ENCODE peak calls at places on chromosomes 1 and 21, in ten cellular contexts. One of them, this sample, is unnamed.

GRCh38 chr1:15834406-15835204 is 12.9 kb upstream of the SPEN start:
- DNase-seq in astrocyte of the spinal cord: peak
- DNase-seq in IMR-90: peak
- DNase-seq in suprapubic skin: peak
- DNase-seq in right lobe of liver: peak
- DNase-seq in CD8-positive, alpha-beta T cell: peak
- DNase-seq in choroid plexus epithelial cell: peak
- DNase-seq in thoracic aorta: peak
- DNase-seq in GM10248: peak
- DNase-seq in PC-3: peak
- DNase-seq in this sample: no peak

GRCh38 chr1:47582891-47583608 is 145.2 kb downstream of the FOXD2 start:
- DNase-seq in astrocyte of the spinal cord: no peak
- DNase-seq in IMR-90: no peak
- DNase-seq in suprapubic skin: peak
- DNase-seq in right lobe of liver: no peak
- DNase-seq in CD8-positive, alpha-beta T cell: no peak
- DNase-seq in choroid plexus epithelial cell: no peak
- DNase-seq in thoracic aorta: no peak
- DNase-seq in GM10248: no peak
- DNase-seq in PC-3: peak
- DNase-seq in this sample: no peak

GRCh38 chr1:18652791-18653190 is 22.1 kb downstream of the PAX7 start:
- DNase-seq in astrocyte of the spinal cord: no peak
- DNase-seq in IMR-90: no peak
- DNase-seq in suprapubic skin: no peak
- DNase-seq in right lobe of liver: no peak
- DNase-seq in CD8-positive, alpha-beta T cell: no peak
- DNase-seq in choroid plexus epithelial cell: no peak
- DNase-seq in thoracic aorta: no peak
- DNase-seq in GM10248: no peak
- DNase-seq in PC-3: no peak
- DNase-seq in this sample: no peak

GRCh38 chr1:8939362-8939995 is 6.2 kb upstream of the CA6 start:
- DNase-seq in astrocyte of the spinal cord: no peak
- DNase-seq in IMR-90: peak
- DNase-seq in suprapubic skin: no peak
- DNase-seq in right lobe of liver: no peak
- DNase-seq in CD8-positive, alpha-beta T cell: no peak
- DNase-seq in choroid plexus epithelial cell: no peak
- DNase-seq in thoracic aorta: no peak
- DNase-seq in GM10248: no peak
- DNase-seq in PC-3: peak
- DNase-seq in this sample: no peak

GRCh38 chr1:207309775-207310273 is 11.7 kb upstream of the CD55 start:
- DNase-seq in astrocyte of the spinal cord: peak
- DNase-seq in IMR-90: peak
- DNase-seq in suprapubic skin: no peak
- DNase-seq in right lobe of liver: no peak
- DNase-seq in CD8-positive, alpha-beta T cell: no peak
- DNase-seq in choroid plexus epithelial cell: peak
- DNase-seq in thoracic aorta: no peak
- DNase-seq in GM10248: peak
- DNase-seq in PC-3: peak
- DNase-seq in this sample: no peak

GRCh38 chr1:207463021-207463420 is 8.9 kb downstream of the CR2 start:
- DNase-seq in astrocyte of the spinal cord: no peak
- DNase-seq in IMR-90: no peak
- DNase-seq in suprapubic skin: no peak
- DNase-seq in right lobe of liver: no peak
- DNase-seq in CD8-positive, alpha-beta T cell: no peak
- DNase-seq in choroid plexus epithelial cell: no peak
- DNase-seq in thoracic aorta: no peak
- DNase-seq in GM10248: no peak
- DNase-seq in PC-3: peak
- DNase-seq in this sample: no peak

GRCh38 chr1:107952989-107953388 is 12.0 kb downstream of the VAV3 start:
- DNase-seq in astrocyte of the spinal cord: no peak
- DNase-seq in IMR-90: no peak
- DNase-seq in suprapubic skin: no peak
- DNase-seq in right lobe of liver: no peak
- DNase-seq in CD8-positive, alpha-beta T cell: no peak
- DNase-seq in choroid plexus epithelial cell: peak
- DNase-seq in thoracic aorta: no peak
- DNase-seq in GM10248: no peak
- DNase-seq in PC-3: no peak
- DNase-seq in this sample: no peak

GRCh38 chr1:4594286-4594991 is 60.0 kb upstream of the AJAP1 start:
- DNase-seq in astrocyte of the spinal cord: no peak
- DNase-seq in IMR-90: no peak
- DNase-seq in suprapubic skin: peak
- DNase-seq in right lobe of liver: no peak
- DNase-seq in CD8-positive, alpha-beta T cell: no peak
- DNase-seq in choroid plexus epithelial cell: no peak
- DNase-seq in thoracic aorta: no peak
- DNase-seq in GM10248: no peak
- DNase-seq in PC-3: peak
- DNase-seq in this sample: no peak

GRCh38 chr21:41043008-41043407 is 125.0 kb upstream of the BACE2 start:
- DNase-seq in astrocyte of the spinal cord: no peak
- DNase-seq in IMR-90: no peak
- DNase-seq in suprapubic skin: no peak
- DNase-seq in right lobe of liver: no peak
- DNase-seq in CD8-positive, alpha-beta T cell: no peak
- DNase-seq in choroid plexus epithelial cell: no peak
- DNase-seq in thoracic aorta: no peak
- DNase-seq in GM10248: no peak
- DNase-seq in PC-3: peak
- DNase-seq in this sample: no peak

GRCh38 chr1:93369734-93370133 is 24.0 kb downstream of the DR1 start:
- DNase-seq in astrocyte of the spinal cord: no peak
- DNase-seq in IMR-90: no peak
- DNase-seq in suprapubic skin: no peak
- DNase-seq in right lobe of liver: no peak
- DNase-seq in CD8-positive, alpha-beta T cell: no peak
- DNase-seq in choroid plexus epithelial cell: no peak
- DNase-seq in thoracic aorta: no peak
- DNase-seq in GM10248: no peak
- DNase-seq in PC-3: no peak
- DNase-seq in this sample: no peak

GRCh38 chr1:87794788-87795614 is 466.3 kb downstream of the LMO4 start:
- DNase-seq in astrocyte of the spinal cord: peak
- DNase-seq in IMR-90: peak
- DNase-seq in suprapubic skin: no peak
- DNase-seq in right lobe of liver: no peak
- DNase-seq in CD8-positive, alpha-beta T cell: no peak
- DNase-seq in choroid plexus epithelial cell: peak
- DNase-seq in thoracic aorta: no peak
- DNase-seq in GM10248: no peak
- DNase-seq in PC-3: peak
- DNase-seq in this sample: no peak

GRCh38 chr1:59767119-59767518 is 47.6 kb upstream of the HOOK1 start:
- DNase-seq in astrocyte of the spinal cord: no peak
- DNase-seq in IMR-90: no peak
- DNase-seq in suprapubic skin: no peak
- DNase-seq in right lobe of liver: no peak
- DNase-seq in CD8-positive, alpha-beta T cell: no peak
- DNase-seq in choroid plexus epithelial cell: no peak
- DNase-seq in thoracic aorta: no peak
- DNase-seq in GM10248: no peak
- DNase-seq in PC-3: no peak
- DNase-seq in this sample: no peak

GRCh38 chr1:233661376-233662159 is 47.7 kb downstream of the KCNK1 start:
- DNase-seq in astrocyte of the spinal cord: no peak
- DNase-seq in IMR-90: no peak
- DNase-seq in suprapubic skin: no peak
- DNase-seq in right lobe of liver: no peak
- DNase-seq in CD8-positive, alpha-beta T cell: no peak
- DNase-seq in choroid plexus epithelial cell: no peak
- DNase-seq in thoracic aorta: no peak
- DNase-seq in GM10248: no peak
- DNase-seq in PC-3: no peak
- DNase-seq in this sample: no peak

GRCh38 chr1:9280015-9280860 is 12.5 kb upstream of the SPSB1 start:
- DNase-seq in astrocyte of the spinal cord: peak
- DNase-seq in IMR-90: peak
- DNase-seq in suprapubic skin: no peak
- DNase-seq in right lobe of liver: peak
- DNase-seq in CD8-positive, alpha-beta T cell: peak
- DNase-seq in choroid plexus epithelial cell: peak
- DNase-seq in thoracic aorta: peak
- DNase-seq in GM10248: peak
- DNase-seq in PC-3: peak
- DNase-seq in this sample: no peak

GRCh38 chr1:90856608-90857007 is 139.5 kb upstream of the BARHL2 start:
- DNase-seq in astrocyte of the spinal cord: no peak
- DNase-seq in IMR-90: no peak
- DNase-seq in suprapubic skin: no peak
- DNase-seq in right lobe of liver: no peak
- DNase-seq in CD8-positive, alpha-beta T cell: no peak
- DNase-seq in choroid plexus epithelial cell: no peak
- DNase-seq in thoracic aorta: no peak
- DNase-seq in GM10248: no peak
- DNase-seq in PC-3: no peak
- DNase-seq in this sample: no peak

GRCh38 chr1:47663286-47663685 is 225.4 kb downstream of the FOXD2 start:
- DNase-seq in astrocyte of the spinal cord: no peak
- DNase-seq in IMR-90: no peak
- DNase-seq in suprapubic skin: peak
- DNase-seq in right lobe of liver: no peak
- DNase-seq in CD8-positive, alpha-beta T cell: no peak
- DNase-seq in choroid plexus epithelial cell: no peak
- DNase-seq in thoracic aorta: no peak
- DNase-seq in GM10248: no peak
- DNase-seq in PC-3: no peak
- DNase-seq in this sample: no peak

GRCh38 chr1:41535236-41535720 is 50.8 kb upstream of the EDN2 start:
- DNase-seq in astrocyte of the spinal cord: no peak
- DNase-seq in IMR-90: no peak
- DNase-seq in suprapubic skin: peak
- DNase-seq in right lobe of liver: peak
- DNase-seq in CD8-positive, alpha-beta T cell: no peak
- DNase-seq in choroid plexus epithelial cell: no peak
- DNase-seq in thoracic aorta: no peak
- DNase-seq in GM10248: no peak
- DNase-seq in PC-3: no peak
- DNase-seq in this sample: no peak

GRCh38 chr1:185338719-185339622 is 21.9 kb upstream of the IVNS1ABP start:
- DNase-seq in astrocyte of the spinal cord: peak
- DNase-seq in IMR-90: no peak
- DNase-seq in suprapubic skin: no peak
- DNase-seq in right lobe of liver: peak
- DNase-seq in CD8-positive, alpha-beta T cell: peak
- DNase-seq in choroid plexus epithelial cell: peak
- DNase-seq in thoracic aorta: no peak
- DNase-seq in GM10248: peak
- DNase-seq in PC-3: no peak
- DNase-seq in this sample: no peak

GRCh38 chr1:173267453-173267945 is 60.4 kb upstream of the TNFSF4 start:
- DNase-seq in astrocyte of the spinal cord: peak
- DNase-seq in IMR-90: peak
- DNase-seq in suprapubic skin: no peak
- DNase-seq in right lobe of liver: no peak
- DNase-seq in CD8-positive, alpha-beta T cell: no peak
- DNase-seq in choroid plexus epithelial cell: peak
- DNase-seq in thoracic aorta: no peak
- DNase-seq in GM10248: no peak
- DNase-seq in PC-3: peak
- DNase-seq in this sample: no peak

GRCh38 chr1:37875833-37876232 is 16.4 kb upstream of the MTF1 start:
- DNase-seq in astrocyte of the spinal cord: peak
- DNase-seq in IMR-90: no peak
- DNase-seq in suprapubic skin: no peak
- DNase-seq in right lobe of liver: no peak
- DNase-seq in CD8-positive, alpha-beta T cell: no peak
- DNase-seq in choroid plexus epithelial cell: peak
- DNase-seq in thoracic aorta: no peak
- DNase-seq in GM10248: no peak
- DNase-seq in PC-3: peak
- DNase-seq in this sample: no peak
- TF ChIP-seq CTCF in astrocyte of the spinal cord: peak
- TF ChIP-seq CTCF in IMR-90: no peak
- TF ChIP-seq CTCF in suprapubic skin: no peak
- TF ChIP-seq CTCF in right lobe of liver: no peak
- TF ChIP-seq CTCF in CD8-positive, alpha-beta T cell: no peak
- TF ChIP-seq CTCF in choroid plexus epithelial cell: peak
- TF ChIP-seq CTCF in thoracic aorta: no peak
- TF ChIP-seq CTCF in GM10248: no peak
- TF ChIP-seq CTCF in PC-3: peak
- TF ChIP-seq CTCF in this sample: no peak

GRCh38 chr1:236990052-236990445 is 14.2 kb downstream of the MT1HL1 start:
- DNase-seq in astrocyte of the spinal cord: no peak
- DNase-seq in IMR-90: no peak
- DNase-seq in suprapubic skin: no peak
- DNase-seq in right lobe of liver: no peak
- DNase-seq in CD8-positive, alpha-beta T cell: no peak
- DNase-seq in choroid plexus epithelial cell: no peak
- DNase-seq in thoracic aorta: no peak
- DNase-seq in GM10248: no peak
- DNase-seq in PC-3: no peak
- DNase-seq in this sample: no peak
- TF ChIP-seq CTCF in astrocyte of the spinal cord: no peak
- TF ChIP-seq CTCF in IMR-90: no peak
- TF ChIP-seq CTCF in suprapubic skin: no peak
- TF ChIP-seq CTCF in right lobe of liver: no peak
- TF ChIP-seq CTCF in CD8-positive, alpha-beta T cell: no peak
- TF ChIP-seq CTCF in choroid plexus epithelial cell: no peak
- TF ChIP-seq CTCF in thoracic aorta: no peak
- TF ChIP-seq CTCF in GM10248: no peak
- TF ChIP-seq CTCF in PC-3: no peak
- TF ChIP-seq CTCF in this sample: no peak

DNA sequence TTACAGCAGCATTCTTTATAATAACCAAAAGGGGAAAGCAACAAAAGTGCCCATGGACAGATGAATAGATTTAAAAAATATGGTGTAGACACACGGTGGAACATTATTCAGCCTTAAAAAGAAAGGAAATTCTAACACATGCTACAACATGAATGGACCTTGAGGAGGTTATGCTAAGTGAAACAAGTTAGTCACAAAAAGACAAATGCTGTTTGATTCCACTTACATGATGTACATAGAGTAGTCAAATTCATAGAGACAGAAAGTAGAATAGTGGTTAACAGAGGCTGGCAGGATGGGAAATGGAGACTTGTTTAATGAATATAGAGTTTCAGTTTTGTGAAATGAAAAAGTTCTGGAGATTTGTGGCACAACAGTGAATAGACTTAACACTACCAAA is 151.4 kb downstream of the CYYR1 start:
- DNase-seq in astrocyte of the spinal cord: no peak
- DNase-seq in IMR-90: no peak
- DNase-seq in suprapubic skin: no peak
- DNase-seq in right lobe of liver: no peak
- DNase-seq in CD8-positive, alpha-beta T cell: no peak
- DNase-seq in choroid plexus epithelial cell: no peak
- DNase-seq in thoracic aorta: no peak
- DNase-seq in GM10248: no peak
- DNase-seq in PC-3: no peak
- DNase-seq in this sample: no peak
- TF ChIP-seq CTCF in astrocyte of the spinal cord: no peak
- TF ChIP-seq CTCF in IMR-90: no peak
- TF ChIP-seq CTCF in suprapubic skin: no peak
- TF ChIP-seq CTCF in right lobe of liver: no peak
- TF ChIP-seq CTCF in CD8-positive, alpha-beta T cell: no peak
- TF ChIP-seq CTCF in choroid plexus epithelial cell: no peak
- TF ChIP-seq CTCF in thoracic aorta: no peak
- TF ChIP-seq CTCF in GM10248: no peak
- TF ChIP-seq CTCF in PC-3: no peak
- TF ChIP-seq CTCF in this sample: no peak

GRCh38 chr1:221742555-221743415 is 896 bp upstream of the DUSP10 start:
- DNase-seq in astrocyte of the spinal cord: no peak
- DNase-seq in IMR-90: peak
- DNase-seq in suprapubic skin: peak
- DNase-seq in right lobe of liver: peak
- DNase-seq in CD8-positive, alpha-beta T cell: peak
- DNase-seq in choroid plexus epithelial cell: peak
- DNase-seq in thoracic aorta: peak
- DNase-seq in GM10248: peak
- DNase-seq in PC-3: peak
- DNase-seq in this sample: no peak
- TF ChIP-seq CTCF in astrocyte of the spinal cord: no peak
- TF ChIP-seq CTCF in IMR-90: peak
- TF ChIP-seq CTCF in suprapubic skin: peak
- TF ChIP-seq CTCF in right lobe of liver: peak
- TF ChIP-seq CTCF in CD8-positive, alpha-beta T cell: no peak
- TF ChIP-seq CTCF in choroid plexus epithelial cell: no peak
- TF ChIP-seq CTCF in thoracic aorta: no peak
- TF ChIP-seq CTCF in GM10248: no peak
- TF ChIP-seq CTCF in PC-3: peak
- TF ChIP-seq CTCF in this sample: no peak

This sample was measured in omental fat pad.